ENCODE peak calls at places on chromosomes 16 and 17, in four cellular contexts. X is RWPE1; L is heart left ventricle; A is CD8-positive, alpha-beta T cell. Q is an unnamed sample.

GRCh38 chr17:5584383-5584951 is at the start of gene NLRP1:
- DNase-seq in X (peak; percentile 96), A (peak; percentile 97), L (peak; percentile 93), Q (peak; percentile 90)

GRCh38 chr16:46862555-46863447 is 21.4 kb upstream of the GPT2 start:
- DNase-seq in X (no peak), L (no peak), A (no peak), Q (no peak)

GRCh38 chr17:12983986-12984932 is 33.6 kb downstream of the ELAC2 start:
- DNase-seq in L (peak; percentile 80), A (no peak), X (no peak), Q (peak; percentile 42)

GRCh38 chr16:76277099-76278030 is at the start of gene CNTNAP4:
- DNase-seq in L (no peak), X (no peak), A (no peak), Q (no peak)

GRCh38 chr17:3527468-3527867 is 30.1 kb downstream of the TRPV3 start:
- DNase-seq in L (no peak), A (no peak), X (no peak), Q (no peak)

GRCh38 chr17:73042225-73042624 is 50.3 kb downstream of the SLC39A11 start:
- DNase-seq in X (no peak), A (no peak), L (no peak), Q (no peak)

GRCh38 chr17:282912-283882 is 69.4 kb downstream of the RPH3AL start:
- DNase-seq in A (no peak), L (peak; percentile 49), X (no peak), Q (no peak)

GRCh38 chr16:149024-149675 is 3.3 kb upstream of the HBZ start:
- DNase-seq in A (no peak), L (no peak), X (no peak), Q (no peak)

GRCh38 chr16:71855937-71856662 is 10.3 kb downstream of the ATXN1L start:
- DNase-seq in L (no peak), A (peak; percentile 18), X (no peak), Q (no peak)

GRCh38 chr16:89921699-89922476 is 1.3 kb upstream of the TUBB3 start:
- DNase-seq in A (no peak), X (peak; percentile 90), L (peak; percentile 90), Q (peak; percentile 73)

GRCh38 chr17:32104158-32104557 is 38.1 kb upstream of the RHOT1 start:
- DNase-seq in A (no peak), L (no peak), X (no peak), Q (no peak)

GRCh38 chr17:38417210-38417951 is 10.9 kb upstream of the ARHGAP23 start:
- DNase-seq in X (no peak), L (no peak), A (no peak), Q (no peak)

GRCh38 chr17:66098040-66098439 is 93.9 kb downstream of the CEP112 start:
- DNase-seq in X (no peak), L (no peak), A (no peak), Q (no peak)

GRCh38 chr17:80805032-80805751 is 186.4 kb upstream of the CHMP6 start:
- DNase-seq in L (no peak), X (no peak), A (no peak), Q (no peak)

GRCh38 chr16:71722801-71723536 is 1.5 kb downstream of the PHLPP2 start:
- DNase-seq in L (peak; percentile 83), X (peak; percentile 80), A (peak; percentile 59), Q (peak; percentile 63)

GRCh38 chr17:27390540-27390939 is 65.7 kb upstream of the KSR1 start:
- DNase-seq in L (no peak), X (no peak), A (no peak), Q (no peak)

GRCh38 chr17:79842656-79843474 is 3.6 kb upstream of the CBX4 start:
- DNase-seq in L (no peak), A (no peak), X (no peak), Q (no peak)

GRCh38 chr16:58507195-58507962 is 7.4 kb downstream of the NDRG4 start:
- DNase-seq in A (no peak), X (no peak), L (no peak), Q (no peak)

GRCh38 chr16:85401917-85402766 is 211.0 kb upstream of the GSE1 start:
- DNase-seq in X (no peak), L (peak; percentile 49), A (no peak), Q (no peak)

GRCh38 chr16:56357765-56358322 is 67.5 kb downstream of the AMFR start:
- DNase-seq in A (no peak), X (no peak), L (no peak), Q (no peak)

GRCh38 chr17:12973496-12974318 is 44.1 kb downstream of the ELAC2 start:
- DNase-seq in L (no peak), A (no peak), X (no peak), Q (no peak)

GRCh38 chr17:68909066-68909465 is 46.1 kb downstream of the ABCA8 start:
- DNase-seq in A (no peak), X (peak; percentile 78), L (no peak), Q (peak; percentile 40)

GRCh38 chr17:78924481-78925151 is 571 bp downstream of the TIMP2 start:
- DNase-seq in A (no peak), L (peak; percentile 72), X (no peak), Q (no peak)

GRCh38 chr16:4820652-4821051 is 18.2 kb upstream of the ROGDI start:
- DNase-seq in L (no peak), A (no peak), X (no peak), Q (no peak)

GRCh38 chr16:66899310-66899944 is 19.1 kb downstream of the PDP2 start:
- DNase-seq in A (no peak), L (no peak), X (no peak), Q (no peak)

GRCh38 chr17:74274703-74275340 is 788 bp downstream of the DNAI2 start:
- DNase-seq in X (no peak), L (no peak), A (no peak), Q (no peak)

GRCh38 chr17:6755281-6755680 is 565 bp upstream of the XAF1 start:
- DNase-seq in A (no peak), L (peak; percentile 80), X (no peak), Q (no peak)

GRCh38 chr17:55174133-55174532 is 90.6 kb upstream of the HLF start:
- DNase-seq in L (no peak), A (no peak), X (no peak), Q (no peak)

GRCh38 chr17:60902399-60902798 is 224.7 kb downstream of the BCAS3 start:
- DNase-seq in L (no peak), X (no peak), A (no peak), Q (no peak)

GRCh38 chr17:42194133-42194899 is at the start of gene GHDC:
- DNase-seq in L (peak; percentile 88), X (peak; percentile 72), A (peak; percentile 83), Q (peak; percentile 82)

DNA sequence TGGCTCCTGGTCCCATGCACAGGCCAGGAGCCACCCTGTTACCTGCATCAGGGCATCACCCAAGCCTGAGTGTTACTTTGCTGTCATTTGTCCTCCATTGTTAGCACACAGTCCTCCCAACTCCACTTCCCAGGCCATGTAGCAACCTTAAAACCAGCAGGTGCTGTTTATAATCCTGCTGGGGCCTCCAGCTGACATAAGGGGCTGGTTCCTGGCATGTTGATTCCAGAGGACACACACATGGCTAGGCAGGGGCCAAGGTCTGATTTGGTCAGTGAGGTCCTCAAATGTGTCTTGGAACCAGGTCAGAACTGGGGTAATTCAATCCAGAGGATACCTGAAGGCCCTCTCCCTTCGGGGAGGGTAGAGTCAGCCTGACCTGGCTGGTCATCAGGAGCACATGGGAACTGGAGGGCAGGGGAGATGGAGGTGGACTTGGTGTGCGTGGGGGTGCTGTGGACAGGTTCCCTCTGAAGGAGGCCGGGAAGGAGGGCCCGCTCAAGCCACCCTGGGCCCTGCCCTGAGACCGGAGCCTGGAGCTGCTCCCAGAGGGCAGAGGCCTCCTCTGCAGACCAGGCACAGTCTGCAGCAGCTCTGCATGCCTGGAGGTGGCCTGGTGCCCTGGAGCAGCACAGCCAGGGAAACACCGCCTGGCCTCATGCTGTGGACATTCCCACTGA is 6.6 kb downstream of the ADORA2B start:
- DNase-seq in L (no peak), X (no peak), A (no peak), Q (no peak)
- H3K27ac ChIP-seq in L (no peak overlapping the region), X (peak overlapping the region; percentile 76), A (no peak overlapping the region), Q (no peak overlapping the region)

GRCh38 chr17:59856859-59857794 is 35.6 kb downstream of the TUBD1 start:
- DNase-seq in X (no peak), A (no peak), L (no peak), Q (no peak)

GRCh38 chr17:59858167-59858790 is 34.5 kb downstream of the TUBD1 start:
- DNase-seq in A (no peak), X (no peak), L (no peak), Q (no peak)

GRCh38 chr17:59848778-59849177 is 44.0 kb downstream of the TUBD1 start:
- DNase-seq in L (peak; percentile 71), A (no peak), X (no peak), Q (peak; percentile 74)

GRCh38 chr17:59851431-59852375 is 41.0 kb downstream of the TUBD1 start:
- DNase-seq in A (no peak), X (no peak), L (no peak), Q (peak; percentile 31)

GRCh38 chr17:59853168-59853918 is 39.4 kb downstream of the TUBD1 start:
- DNase-seq in X (peak; percentile 74), A (peak; percentile 44), L (no peak), Q (peak; percentile 34)
- TF ChIP-seq CTCF in X (peak; percentile 78), A (no peak), L (no peak), Q (no peak)

GRCh38 chr16:51753382-51753781 is 602.3 kb upstream of the SALL1 start:
- DNase-seq in L (no peak), X (no peak), A (no peak), Q (no peak)
- H3K27ac ChIP-seq in L (no peak overlapping the region), X (no peak overlapping the region), A (no peak overlapping the region), Q (no peak overlapping the region)

GRCh38 chr16:80802129-80802528 is 2.3 kb downstream of the CDYL2 start:
- DNase-seq in L (no peak), X (no peak), A (no peak), Q (no peak)

GRCh38 chr16:80804061-80804450 is 342 bp downstream of the CDYL2 start:
- DNase-seq in A (peak; percentile 42), X (no peak), L (peak; percentile 74), Q (peak; percentile 42)

GRCh38 chr16:80804451-80805383 is at the start of gene CDYL2:
- DNase-seq in X (peak; percentile 20), A (peak; percentile 29), L (peak; percentile 80), Q (peak; percentile 29)

GRCh38 chr16:80802902-80803301 is 1.5 kb downstream of the CDYL2 start:
- DNase-seq in L (no peak), A (no peak), X (no peak), Q (no peak)

DNA sequence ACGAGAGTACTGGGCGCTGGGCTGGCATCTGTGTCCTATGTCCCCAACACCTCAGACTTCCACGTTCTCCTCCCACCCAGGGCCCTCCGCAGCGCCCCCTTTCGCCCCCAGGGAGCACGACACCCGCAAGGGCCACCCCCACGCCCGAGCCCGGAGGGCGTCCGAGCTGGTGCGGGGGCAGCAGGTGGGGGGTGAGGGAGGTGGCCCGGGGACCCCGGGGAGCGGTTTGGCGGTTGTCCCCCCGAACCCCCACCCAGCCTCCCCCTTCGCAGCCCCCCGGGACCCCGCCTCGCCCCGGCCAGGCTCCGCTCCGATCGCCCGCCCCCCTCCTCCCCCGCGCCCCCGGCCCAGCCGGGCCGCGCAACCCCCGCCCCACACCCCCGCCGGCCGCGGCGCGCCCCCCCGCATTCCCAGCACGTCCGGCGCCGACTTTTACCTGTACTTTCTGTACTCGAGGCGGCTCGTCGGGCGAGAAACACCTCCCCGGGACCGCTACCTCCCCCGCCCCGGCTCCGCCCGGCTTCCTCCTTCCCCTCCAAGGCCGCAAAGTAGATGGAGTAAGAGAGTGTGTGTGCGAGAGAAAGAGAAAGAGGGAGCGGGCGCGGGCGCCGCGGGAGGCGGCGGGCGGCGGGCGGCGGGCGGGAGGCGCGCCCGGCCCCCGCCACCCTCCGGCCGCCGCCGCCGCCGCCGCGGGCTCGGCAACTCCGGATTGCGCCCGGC is 897 bp downstream of the CDYL2 start:
- DNase-seq in X (peak; percentile 8), A (peak; percentile 43), L (peak; percentile 71), Q (peak; percentile 37)
- TF ChIP-seq CTCF in X (no peak), A (peak; percentile 43), L (no peak), Q (no peak)

GRCh38 chr16:31456988-31457360 is 2.3 kb upstream of the ARMC5 start:
- DNase-seq in X (no peak), A (no peak), L (no peak), Q (no peak)
- H3K27ac ChIP-seq in X (peak overlapping the region; percentile 100), A (no peak overlapping the region), L (peak overlapping the region; percentile 99), Q (no peak overlapping the region)